ENCODE peak calls at places on chromosomes 6 and 20, in five cellular contexts. One of them, this sample, is unnamed.

GRCh38 chr6:168877821-168878282 is 375.8 kb downstream of the THBS2 start:
- DNase-seq in NCI-H1436: no peak
- DNase-seq in neural crest cell: no peak
- DNase-seq in thoracic aorta: no peak
- DNase-seq in aorta: no peak
- DNase-seq in this sample: no peak

GRCh38 chr20:48728042-48728837 is 99.6 kb downstream of the PREX1 start:
- DNase-seq in NCI-H1436: no peak
- DNase-seq in neural crest cell: peak; percentile 47
- DNase-seq in thoracic aorta: no peak
- DNase-seq in aorta: no peak
- DNase-seq in this sample: no peak

GRCh38 chr6:100751590-100751989 is 129.5 kb downstream of the ASCC3 start:
- DNase-seq in NCI-H1436: no peak
- DNase-seq in neural crest cell: no peak
- DNase-seq in thoracic aorta: no peak
- DNase-seq in aorta: no peak
- DNase-seq in this sample: no peak

GRCh38 chr20:29430531-29430930 is 1826.9 kb upstream of the DEFB115 start:
- DNase-seq in NCI-H1436: no peak
- DNase-seq in neural crest cell: no peak
- DNase-seq in thoracic aorta: no peak
- DNase-seq in aorta: no peak
- DNase-seq in this sample: no peak

GRCh38 chr20:56750430-56750829 is 121.3 kb downstream of the TFAP2C start:
- DNase-seq in NCI-H1436: no peak
- DNase-seq in neural crest cell: no peak
- DNase-seq in thoracic aorta: no peak
- DNase-seq in aorta: no peak
- DNase-seq in this sample: no peak

GRCh38 chr6:138454976-138455706 is 44.2 kb downstream of the NHSL1 start:
- DNase-seq in NCI-H1436: no peak
- DNase-seq in neural crest cell: no peak
- DNase-seq in thoracic aorta: no peak
- DNase-seq in aorta: peak; percentile 75
- DNase-seq in this sample: peak; percentile 37

GRCh38 chr6:169752074-169752623 is 727 bp downstream of the ERMARD start:
- DNase-seq in NCI-H1436: no peak
- DNase-seq in neural crest cell: no peak
- DNase-seq in thoracic aorta: no peak
- DNase-seq in aorta: no peak
- DNase-seq in this sample: no peak

GRCh38 chr6:144151010-144151727 is 852 bp downstream of the STX11 start:
- DNase-seq in NCI-H1436: no peak
- DNase-seq in neural crest cell: no peak
- DNase-seq in thoracic aorta: no peak
- DNase-seq in aorta: no peak
- DNase-seq in this sample: peak; percentile 88

GRCh38 chr20:52033313-52033712 is 158.3 kb downstream of the ZFP64 start:
- DNase-seq in NCI-H1436: no peak
- DNase-seq in neural crest cell: no peak
- DNase-seq in thoracic aorta: no peak
- DNase-seq in aorta: no peak
- DNase-seq in this sample: no peak

GRCh38 chr6:3876866-3877265 is 27.7 kb downstream of the FAM50B start:
- DNase-seq in NCI-H1436: no peak
- DNase-seq in neural crest cell: no peak
- DNase-seq in thoracic aorta: no peak
- DNase-seq in aorta: no peak
- DNase-seq in this sample: no peak

GRCh38 chr6:38483526-38483925 is 156.2 kb downstream of the BTBD9 start:
- DNase-seq in NCI-H1436: no peak
- DNase-seq in neural crest cell: no peak
- DNase-seq in thoracic aorta: no peak
- DNase-seq in aorta: no peak
- DNase-seq in this sample: peak; percentile 57

GRCh38 chr20:57605878-57606277 is 14.3 kb downstream of the ZBP1 start:
- DNase-seq in NCI-H1436: no peak
- DNase-seq in neural crest cell: no peak
- DNase-seq in thoracic aorta: no peak
- DNase-seq in aorta: no peak
- DNase-seq in this sample: no peak

GRCh38 chr6:150600302-150601017 is 775 bp downstream of the PLEKHG1 start:
- DNase-seq in NCI-H1436: peak; percentile 22
- DNase-seq in neural crest cell: peak; percentile 68
- DNase-seq in thoracic aorta: peak; percentile 23
- DNase-seq in aorta: peak; percentile 73
- DNase-seq in this sample: no peak

GRCh38 chr20:2206957-2207769 is 88.6 kb upstream of the TGM3 start:
- DNase-seq in NCI-H1436: peak; percentile 46
- DNase-seq in neural crest cell: peak; percentile 81
- DNase-seq in thoracic aorta: no peak
- DNase-seq in aorta: peak; percentile 85
- DNase-seq in this sample: peak; percentile 19

GRCh38 chr6:35486005-35486925 is 10.6 kb downstream of the TEAD3 start:
- DNase-seq in NCI-H1436: no peak
- DNase-seq in neural crest cell: no peak
- DNase-seq in thoracic aorta: no peak
- DNase-seq in aorta: peak; percentile 56
- DNase-seq in this sample: no peak

GRCh38 chr6:36980876-36981619 is 4.9 kb downstream of the MTCH1 start:
- DNase-seq in NCI-H1436: no peak
- DNase-seq in neural crest cell: no peak
- DNase-seq in thoracic aorta: no peak
- DNase-seq in aorta: peak; percentile 38
- DNase-seq in this sample: no peak

GRCh38 chr20:38804682-38805501 is 605 bp upstream of the PPP1R16B start:
- DNase-seq in NCI-H1436: no peak
- DNase-seq in neural crest cell: no peak
- DNase-seq in thoracic aorta: no peak
- DNase-seq in aorta: peak; percentile 57
- DNase-seq in this sample: peak; percentile 65

GRCh38 chr6:21949211-21949801 is 347.5 kb downstream of the PRL start:
- DNase-seq in NCI-H1436: no peak
- DNase-seq in neural crest cell: no peak
- DNase-seq in thoracic aorta: no peak
- DNase-seq in aorta: no peak
- DNase-seq in this sample: no peak

GRCh38 chr6:119565893-119566292 is 216.3 kb upstream of the MAN1A1 start:
- DNase-seq in NCI-H1436: no peak
- DNase-seq in neural crest cell: no peak
- DNase-seq in thoracic aorta: no peak
- DNase-seq in aorta: no peak
- DNase-seq in this sample: no peak

GRCh38 chr6:40755046-40755681 is 168.0 kb upstream of the LRFN2 start:
- DNase-seq in NCI-H1436: no peak
- DNase-seq in neural crest cell: no peak
- DNase-seq in thoracic aorta: no peak
- DNase-seq in aorta: no peak
- DNase-seq in this sample: no peak

GRCh38 chr6:157317129-157317814 is 6.0 kb downstream of the TMEM242 start:
- DNase-seq in NCI-H1436: no peak
- DNase-seq in neural crest cell: no peak
- DNase-seq in thoracic aorta: peak; percentile 71
- DNase-seq in aorta: peak; percentile 87
- DNase-seq in this sample: no peak

GRCh38 chr20:60589624-60590023 is 631.4 kb downstream of the CDH26 start:
- DNase-seq in NCI-H1436: no peak
- DNase-seq in neural crest cell: peak; percentile 22
- DNase-seq in thoracic aorta: no peak
- DNase-seq in aorta: no peak
- DNase-seq in this sample: no peak

GRCh38 chr6:17703256-17703694 is 3.5 kb downstream of the NUP153 start:
- DNase-seq in NCI-H1436: no peak
- DNase-seq in neural crest cell: no peak
- DNase-seq in thoracic aorta: peak; percentile 18
- DNase-seq in aorta: no peak
- DNase-seq in this sample: no peak

GRCh38 chr20:3678893-3679720 is 2.7 kb downstream of the ADAM33 start:
- DNase-seq in NCI-H1436: no peak
- DNase-seq in neural crest cell: no peak
- DNase-seq in thoracic aorta: no peak
- DNase-seq in aorta: no peak
- DNase-seq in this sample: no peak

GRCh38 chr6:38179300-38179699 is 359.8 kb downstream of the ZFAND3 start:
- DNase-seq in NCI-H1436: peak; percentile 67
- DNase-seq in neural crest cell: no peak
- DNase-seq in thoracic aorta: no peak
- DNase-seq in aorta: no peak
- DNase-seq in this sample: no peak

GRCh38 chr6:33694401-33694931 is 17.0 kb downstream of the UQCC2 start:
- DNase-seq in NCI-H1436: no peak
- DNase-seq in neural crest cell: no peak
- DNase-seq in thoracic aorta: no peak
- DNase-seq in aorta: no peak
- DNase-seq in this sample: no peak

GRCh38 chr6:137107767-137108105 is 63.0 kb upstream of the IL20RA start:
- DNase-seq in NCI-H1436: no peak
- DNase-seq in neural crest cell: no peak
- DNase-seq in thoracic aorta: no peak
- DNase-seq in aorta: no peak
- DNase-seq in this sample: no peak

GRCh38 chr20:58790440-58790839 is 60.3 kb downstream of the GNAS-AS1 start:
- DNase-seq in NCI-H1436: no peak
- DNase-seq in neural crest cell: no peak
- DNase-seq in thoracic aorta: no peak
- DNase-seq in aorta: no peak
- DNase-seq in this sample: no peak

This sample was measured in GM12878.